ENCODE peak calls at places on chromosomes 4 and X, in six cellular contexts. J is adipocyte; F is activated T-cell treated with anti-CD3 and anti-CD28 coated beads, Interleukin-2, amount 50 U/mL, for 1 hour; W is GM03348; Q is memory B cell; M is posterior cingulate gyrus. V is an unnamed sample.

GRCh38 chrX:28787206-28787605 is 200.0 kb downstream of the IL1RAPL1 start:
- DNase-seq in W (peak), Q (no peak), F (no peak), J (peak), M (no peak), V (no peak)

GRCh38 chr4:73731968-73732610 is 8.3 kb upstream of the CXCL8 start:
- DNase-seq in W (no peak), M (peak), Q (no peak), J (no peak), F (no peak), V (no peak)

GRCh38 chr4:6640292-6641163 is at the start of gene MRFAP1:
- DNase-seq in W (peak), M (peak), F (peak), J (peak), Q (peak), V (peak)

GRCh38 chr4:184444215-184444952 is 30.0 kb downstream of the IRF2 start:
- DNase-seq in W (peak), J (no peak), F (no peak), M (no peak), Q (no peak), V (no peak)

GRCh38 chr4:153333874-153334273 is 10.6 kb upstream of the MND1 start:
- DNase-seq in F (no peak), M (no peak), W (no peak), J (no peak), Q (no peak), V (no peak)

GRCh38 chrX:23953908-23954269 is 46.1 kb downstream of the CXorf58 start:
- DNase-seq in M (no peak), W (no peak), F (no peak), J (no peak), Q (no peak), V (no peak)

GRCh38 chr4:78510108-78510507 is 41.5 kb upstream of the ANXA3 start:
- DNase-seq in J (no peak), F (no peak), Q (no peak), W (no peak), M (no peak), V (no peak)

GRCh38 chrX:100319716-100320115 is 90.4 kb downstream of the PCDH19 start:
- DNase-seq in M (no peak), Q (no peak), J (no peak), W (no peak), F (no peak), V (no peak)

GRCh38 chr4:163382178-163382869 is 38.6 kb downstream of the NPY5R start:
- DNase-seq in W (no peak), M (no peak), Q (no peak), F (no peak), J (no peak), V (no peak)

GRCh38 chr4:2424581-2424980 is 5.8 kb downstream of the CFAP99 start:
- DNase-seq in F (no peak), M (peak), J (no peak), W (peak), Q (no peak), V (no peak)

GRCh38 chr4:159010563-159011260 is 92.2 kb upstream of the RAPGEF2 start:
- DNase-seq in M (peak), W (peak), J (peak), F (no peak), Q (no peak), V (peak)

GRCh38 chr4:189081831-189082230 is 858.8 kb upstream of the FRG1 start:
- DNase-seq in Q (no peak), F (no peak), J (no peak), M (no peak), W (peak), V (no peak)

GRCh38 chr4:174604198-174604597 is 81.9 kb upstream of the HPGD start:
- DNase-seq in F (no peak), Q (no peak), W (no peak), M (no peak), J (no peak), V (no peak)

GRCh38 chr4:48118081-48118480 is 16.0 kb downstream of the TXK start:
- DNase-seq in M (no peak), Q (no peak), F (no peak), W (no peak), J (no peak), V (no peak)

GRCh38 chrX:110755611-110756010 is 40.0 kb downstream of the CHRDL1 start:
- DNase-seq in Q (no peak), J (no peak), W (no peak), M (no peak), F (no peak), V (no peak)

GRCh38 chr4:153204247-153205027 is at the start of gene TRIM2:
- DNase-seq in Q (no peak), M (peak), W (peak), J (no peak), F (no peak), V (peak)

GRCh38 chrX:15644560-15644872 is 20.1 kb downstream of the CLTRN start:
- DNase-seq in Q (no peak), M (no peak), F (no peak), J (no peak), W (no peak), V (no peak)

GRCh38 chrX:17377795-17378194 is 2.8 kb downstream of the NHS start:
- DNase-seq in F (no peak), W (peak), Q (no peak), J (peak), M (no peak), V (no peak)

GRCh38 chrX:2325076-2325784 is 175.5 kb downstream of the DHRSX start:
- DNase-seq in J (no peak), M (peak), W (peak), Q (peak), F (peak), V (no peak)

GRCh38 chr4:174461438-174462106 is 60.7 kb downstream of the HPGD start:
- DNase-seq in F (no peak), J (peak), M (no peak), Q (no peak), W (no peak), V (peak)

GRCh38 chr4:12635629-12636028 is 848.5 kb downstream of the RAB28 start:
- DNase-seq in J (no peak), W (no peak), F (no peak), Q (no peak), M (no peak), V (no peak)

GRCh38 chr4:37748546-37748945 is 62.4 kb upstream of the RELL1 start:
- DNase-seq in Q (no peak), W (no peak), M (no peak), F (no peak), J (no peak), V (no peak)

GRCh38 chr4:99507762-99508161 is 3.1 kb upstream of the C4orf17 start:
- DNase-seq in W (no peak), M (no peak), J (no peak), F (no peak), Q (no peak), V (no peak)

GRCh38 chr4:55840956-55841355 is 12.5 kb upstream of the EXOC1 start:
- DNase-seq in J (no peak), W (no peak), M (no peak), Q (no peak), F (no peak), V (no peak)

GRCh38 chrX:152450076-152450475 is 1.0 kb downstream of the GABRA3 start:
- DNase-seq in J (no peak), M (peak), F (no peak), W (no peak), Q (no peak), V (no peak)

GRCh38 chr4:105520819-105521790 is 31.3 kb upstream of the ARHGEF38 start:
- DNase-seq in F (no peak), M (no peak), Q (no peak), W (peak), J (peak), V (peak)

GRCh38 chrX:16023790-16024734 is 99.3 kb upstream of the GRPR start:
- DNase-seq in J (peak), W (peak), F (no peak), Q (no peak), M (no peak), V (peak)

GRCh38 chr4:61541474-61541873 is 341.3 kb downstream of the ADGRL3 start:
- DNase-seq in W (no peak), M (no peak), F (no peak), J (no peak), Q (no peak), V (peak)

GRCh38 chr4:144658908-144659307 is 13.0 kb downstream of the HHIP start:
- DNase-seq in F (no peak), Q (no peak), J (no peak), W (no peak), M (no peak), V (no peak)

GRCh38 chr4:163638909-163639308 is 144.4 kb downstream of the TMA16 start:
- DNase-seq in J (no peak), F (no peak), Q (no peak), W (no peak), M (no peak), V (no peak)

GRCh38 chr4:3524920-3525319 is 7.3 kb downstream of the LRPAP1 start:
- DNase-seq in F (no peak), Q (no peak), M (peak), W (no peak), J (no peak), V (no peak)